ENCODE peak calls at places on chromosomes 1 and 21, in four cellular contexts. One of them, this sample, is unnamed.

GRCh38 chr1:41806472-41807155 is 112.1 kb downstream of the HIVEP3 start:
- DNase-seq in left cardiac atrium: no peak
- DNase-seq in D341Med: no peak
- DNase-seq in HCEC 1CT: no peak
- DNase-seq in this sample: no peak

GRCh38 chr21:32921632-32922230 is 104.0 kb upstream of the OLIG2 start:
- DNase-seq in left cardiac atrium: no peak
- DNase-seq in D341Med: peak; percentile 46
- DNase-seq in HCEC 1CT: no peak
- DNase-seq in this sample: peak; percentile 23

GRCh38 chr1:79745928-79746327 is 739.4 kb upstream of the ADGRL4 start:
- DNase-seq in left cardiac atrium: no peak
- DNase-seq in D341Med: no peak
- DNase-seq in HCEC 1CT: no peak
- DNase-seq in this sample: no peak

GRCh38 chr21:45365608-45366241 is 39.2 kb upstream of the COL18A1 start:
- DNase-seq in left cardiac atrium: no peak
- DNase-seq in D341Med: no peak
- DNase-seq in HCEC 1CT: peak; percentile 46
- DNase-seq in this sample: peak; percentile 89

GRCh38 chr1:183032122-183032921 is 9.1 kb downstream of the LAMC1 start:
- DNase-seq in left cardiac atrium: no peak
- DNase-seq in D341Med: no peak
- DNase-seq in HCEC 1CT: peak; percentile 76
- DNase-seq in this sample: no peak

GRCh38 chr1:184665329-184665728 is 89.3 kb downstream of the EDEM3 start:
- DNase-seq in left cardiac atrium: no peak
- DNase-seq in D341Med: no peak
- DNase-seq in HCEC 1CT: no peak
- DNase-seq in this sample: no peak

GRCh38 chr1:236025836-236026235 is 39.1 kb downstream of the NID1 start:
- DNase-seq in left cardiac atrium: no peak
- DNase-seq in D341Med: no peak
- DNase-seq in HCEC 1CT: no peak
- DNase-seq in this sample: no peak

GRCh38 chr1:236144446-236145150 is 2.3 kb downstream of the GPR137B start:
- DNase-seq in left cardiac atrium: no peak
- DNase-seq in D341Med: peak; percentile 80
- DNase-seq in HCEC 1CT: no peak
- DNase-seq in this sample: no peak

GRCh38 chr21:25733859-25734653 is 648 bp downstream of the ATP5PF start:
- DNase-seq in left cardiac atrium: peak; percentile 41
- DNase-seq in D341Med: peak; percentile 37
- DNase-seq in HCEC 1CT: peak; percentile 23
- DNase-seq in this sample: no peak

GRCh38 chr1:92587445-92587844 is 100.7 kb upstream of the GFI1 start:
- DNase-seq in left cardiac atrium: no peak
- DNase-seq in D341Med: no peak
- DNase-seq in HCEC 1CT: no peak
- DNase-seq in this sample: no peak

GRCh38 chr21:44377201-44377921 is 23.9 kb downstream of the TRPM2 start:
- DNase-seq in left cardiac atrium: no peak
- DNase-seq in D341Med: peak; percentile 33
- DNase-seq in HCEC 1CT: no peak
- DNase-seq in this sample: no peak

GRCh38 chr1:39378377-39378776 is 113.1 kb upstream of the BMP8A start:
- DNase-seq in left cardiac atrium: no peak
- DNase-seq in D341Med: peak; percentile 42
- DNase-seq in HCEC 1CT: no peak
- DNase-seq in this sample: no peak

GRCh38 chr1:156152628-156153027 is 757 bp upstream of the SEMA4A start:
- DNase-seq in left cardiac atrium: no peak
- DNase-seq in D341Med: no peak
- DNase-seq in HCEC 1CT: peak; percentile 57
- DNase-seq in this sample: peak; percentile 46

GRCh38 chr1:221040716-221041275 is 161.6 kb downstream of the HLX start:
- DNase-seq in left cardiac atrium: no peak
- DNase-seq in D341Med: no peak
- DNase-seq in HCEC 1CT: no peak
- DNase-seq in this sample: no peak

GRCh38 chr1:198007687-198008627 is 90.8 kb downstream of the LHX9 start:
- DNase-seq in left cardiac atrium: no peak
- DNase-seq in D341Med: no peak
- DNase-seq in HCEC 1CT: no peak
- DNase-seq in this sample: no peak

GRCh38 chr1:65791860-65792670 is 630 bp upstream of the PDE4B start:
- DNase-seq in left cardiac atrium: no peak
- DNase-seq in D341Med: peak; percentile 38
- DNase-seq in HCEC 1CT: peak; percentile 23
- DNase-seq in this sample: no peak

GRCh38 chr1:40769815-40770214 is 13.8 kb upstream of the KCNQ4 start:
- DNase-seq in left cardiac atrium: no peak
- DNase-seq in D341Med: peak; percentile 62
- DNase-seq in HCEC 1CT: no peak
- DNase-seq in this sample: no peak

GRCh38 chr1:39866767-39867166 is 16.5 kb downstream of the TRIT1 start:
- DNase-seq in left cardiac atrium: no peak
- DNase-seq in D341Med: no peak
- DNase-seq in HCEC 1CT: peak; percentile 83
- DNase-seq in this sample: peak; percentile 39

GRCh38 chr1:81801834-81802531 is 1.2 kb downstream of the ADGRL2 start:
- DNase-seq in left cardiac atrium: peak; percentile 40
- DNase-seq in D341Med: peak; percentile 63
- DNase-seq in HCEC 1CT: peak; percentile 39
- DNase-seq in this sample: no peak

GRCh38 chr1:236642763-236643162 is 38.4 kb upstream of the HEATR1 start:
- DNase-seq in left cardiac atrium: no peak
- DNase-seq in D341Med: no peak
- DNase-seq in HCEC 1CT: no peak
- DNase-seq in this sample: no peak

This sample was measured in H54.